ENCODE peak calls at places on chromosome 22, in four cellular contexts. Q is A549, H is suprapubic skin, S is transverse colon. A is an unnamed sample.
A peak's percentile ranks its signal among the peaks of the same experiment; 100 is the strongest.

GRCh38 chr22:36481393-36482168 is at the start of gene TXN2:
- DNase-seq in Q (peak; percentile 88), S (peak; percentile 97), H (peak; percentile 98), A (peak; percentile 98)

GRCh38 chr22:46547179-46547882 is 9.9 kb upstream of the CELSR1 start:
- DNase-seq in Q (no peak), H (peak; percentile 80), S (no peak), A (no peak)

GRCh38 chr22:35488513-35488912 is 52.1 kb upstream of the RASD2 start:
- DNase-seq in H (no peak), S (no peak), Q (no peak), A (no peak)

GRCh38 chr22:24420072-24420976 is 7.1 kb upstream of the ADORA2A start:
- DNase-seq in H (peak; percentile 60), S (no peak), Q (no peak), A (no peak)

GRCh38 chr22:46052331-46052771 is 75.4 kb upstream of the WNT7B start:
- DNase-seq in H (peak; percentile 69), S (peak; percentile 14), Q (no peak), A (peak; percentile 26)

GRCh38 chr22:25757686-25758085 is 15.7 kb downstream of the MYO18B start:
- DNase-seq in S (no peak), H (no peak), Q (no peak), A (no peak)

GRCh38 chr22:29799217-29799680 is 32.1 kb downstream of the UQCR10 start:
- DNase-seq in H (peak; percentile 95), Q (peak; percentile 78), S (peak; percentile 70), A (peak; percentile 95)

GRCh38 chr22:26674211-26675190 is 17.1 kb downstream of the MIAT start:
- DNase-seq in H (no peak), Q (no peak), S (peak; percentile 19), A (no peak)

GRCh38 chr22:45968751-45969413 is 8.1 kb downstream of the WNT7B start:
- DNase-seq in Q (peak; percentile 77), H (no peak), S (no peak), A (no peak)

GRCh38 chr22:26322179-26322905 is 106.7 kb upstream of the ASPHD2 start:
- DNase-seq in H (no peak), Q (no peak), S (no peak), A (no peak)

GRCh38 chr22:48850658-48851287 is 976.9 kb downstream of the BRD1 start:
- DNase-seq in S (no peak), Q (no peak), H (no peak), A (no peak)

GRCh38 chr22:24112188-24112587 is 69.1 kb upstream of the SUSD2 start:
- DNase-seq in Q (no peak), S (no peak), H (no peak), A (no peak)

GRCh38 chr22:17336061-17336460 is 33.2 kb upstream of the CECR2 start:
- DNase-seq in S (no peak), Q (no peak), H (no peak), A (no peak)

GRCh38 chr22:17706451-17706900 is 67.8 kb downstream of the BID start:
- DNase-seq in Q (peak; percentile 75), H (no peak), S (peak; percentile 54), A (peak; percentile 28)

GRCh38 chr22:21837184-21837979 is 30.1 kb downstream of the MAPK1 start:
- DNase-seq in S (no peak), Q (peak; percentile 9), H (no peak), A (no peak)

GRCh38 chr22:19231986-19232385 is 53.5 kb upstream of the SLC25A1 start:
- DNase-seq in Q (no peak), H (no peak), S (no peak), A (no peak)

GRCh38 chr22:27461470-27461869 is 340.1 kb downstream of the MN1 start:
- DNase-seq in Q (peak; percentile 40), S (no peak), H (no peak), A (no peak)

GRCh38 chr22:22208657-22209056 is 35.9 kb upstream of the VPREB1 start:
- DNase-seq in H (no peak), Q (no peak), S (no peak), A (no peak)

GRCh38 chr22:18954333-18954732 is 18.2 kb upstream of the PRODH start:
- DNase-seq in Q (peak; percentile 22), S (peak; percentile 57), H (peak; percentile 60), A (peak; percentile 75)

GRCh38 chr22:27460596-27461347 is 340.8 kb downstream of the MN1 start:
- DNase-seq in H (peak; percentile 71), S (no peak), Q (no peak), A (no peak)

GRCh38 chr22:36360011-36360410 is 27.8 kb downstream of the MYH9 start:
- DNase-seq in Q (no peak), H (no peak), S (no peak), A (no peak)

GRCh38 chr22:20176421-20177060 is 25.7 kb upstream of the CCDC188 start:
- DNase-seq in S (no peak), Q (no peak), H (no peak), A (no peak)

GRCh38 chr22:49203863-49204598 is 623.6 kb downstream of the BRD1 start:
- DNase-seq in S (no peak), H (peak; percentile 26), Q (no peak), A (peak; percentile 23)

GRCh38 chr22:36595154-36595553 is 66.2 kb upstream of the EIF3D start:
- DNase-seq in Q (no peak), H (no peak), S (no peak), A (no peak)

GRCh38 chr22:38864361-38865191 is 7.4 kb downstream of the CBX6 start:
- DNase-seq in Q (no peak), H (peak; percentile 64), S (peak; percentile 38), A (peak; percentile 70)

DNA sequence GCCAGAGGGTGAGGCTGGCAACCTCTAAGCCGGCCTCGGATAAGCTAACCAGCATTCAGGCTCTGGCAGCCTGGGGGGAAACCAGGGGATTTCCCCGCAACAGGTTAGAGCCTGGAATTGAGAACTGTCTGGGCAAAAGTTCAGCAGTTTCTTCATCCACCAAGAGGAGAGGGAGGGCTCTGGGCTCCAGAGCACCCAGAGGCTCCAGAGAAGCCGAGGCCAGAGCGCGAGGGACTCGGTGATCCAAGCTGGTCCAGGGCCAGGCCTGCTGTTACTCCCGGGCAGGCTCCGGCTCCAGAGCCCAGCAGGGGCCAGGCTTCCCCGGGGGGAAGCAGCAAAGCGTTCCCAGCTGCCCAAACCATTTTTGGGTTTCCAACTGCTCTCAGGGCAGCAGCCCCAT is 13.3 kb upstream of the SH3BP1 start:
- DNase-seq in S (peak; percentile 68), Q (no peak), H (peak; percentile 80), A (peak; percentile 51)
- H3K4me3 ChIP-seq in S (no peak overlapping the region), Q (no peak overlapping the region), H (no peak overlapping the region), A (no peak overlapping the region)

GRCh38 chr22:32969502-32969901 is 88.7 kb downstream of the SYN3 start:
- DNase-seq in S (no peak), Q (no peak), H (no peak), A (no peak)
- TF ChIP-seq EP300 in S (no peak), Q (no peak), H (no peak), A (no peak)

GRCh38 chr22:28599693-28600092 is 79.9 kb downstream of the TTC28 start:
- DNase-seq in Q (no peak), H (no peak), S (no peak), A (no peak)

GRCh38 chr22:28604961-28605360 is 74.7 kb downstream of the TTC28 start:
- DNase-seq in S (no peak), H (no peak), Q (no peak), A (no peak)

GRCh38 chr22:28601915-28602314 is 77.7 kb downstream of the TTC28 start:
- DNase-seq in H (no peak), S (no peak), Q (no peak), A (no peak)

GRCh38 chr22:28597665-28598064 is 82.0 kb downstream of the TTC28 start:
- DNase-seq in S (no peak), H (no peak), Q (no peak), A (no peak)

GRCh38 chr22:28600546-28601143 is 79.0 kb downstream of the TTC28 start:
- DNase-seq in S (no peak), Q (peak; percentile 11), H (no peak), A (no peak)
- TF ChIP-seq CTCF in S (peak; percentile 59), Q (peak; percentile 61), H (peak; percentile 37), A (peak; percentile 40)

GRCh38 chr22:44354288-44354687 is 41.5 kb upstream of the SHISAL1 start:
- DNase-seq in Q (no peak), H (peak; percentile 19), S (no peak), A (no peak)
- H3K4me3 ChIP-seq in Q (no peak overlapping the region), H (no peak overlapping the region), S (no peak overlapping the region), A (no peak overlapping the region)

GRCh38 chr22:47851586-47851985 is 1089.1 kb downstream of the TBC1D22A start:
- DNase-seq in S (no peak), Q (no peak), H (no peak), A (no peak)

GRCh38 chr22:47848384-47848920 is 1086.0 kb downstream of the TBC1D22A start:
- DNase-seq in Q (no peak), H (no peak), S (no peak), A (no peak)

GRCh38 chr22:47854226-47854625 is 1091.8 kb downstream of the TBC1D22A start:
- DNase-seq in H (no peak), Q (no peak), S (no peak), A (no peak)

GRCh38 chr22:47847281-47847890 is 1084.9 kb downstream of the TBC1D22A start:
- DNase-seq in H (no peak), Q (no peak), S (no peak), A (no peak)

GRCh38 chr22:47850644-47851151 is 1088.2 kb downstream of the TBC1D22A start:
- DNase-seq in Q (no peak), H (no peak), S (no peak), A (no peak)
- TF ChIP-seq EP300 in Q (no peak), H (no peak), S (no peak), A (no peak)

GRCh38 chr22:41598891-41599635 is 9.4 kb upstream of the PMM1 start:
- DNase-seq in S (no peak), Q (no peak), H (no peak), A (no peak)

GRCh38 chr22:41595703-41596102 is 6.1 kb upstream of the PMM1 start:
- DNase-seq in Q (no peak), H (no peak), S (no peak), A (no peak)

GRCh38 chr22:41596776-41597634 is 7.4 kb upstream of the PMM1 start:
- DNase-seq in H (no peak), S (peak; percentile 70), Q (peak; percentile 60), A (peak; percentile 82)

GRCh38 chr22:41597635-41597953 is 8.0 kb upstream of the PMM1 start:
- DNase-seq in S (no peak), Q (no peak), H (no peak), A (no peak)

DNA sequence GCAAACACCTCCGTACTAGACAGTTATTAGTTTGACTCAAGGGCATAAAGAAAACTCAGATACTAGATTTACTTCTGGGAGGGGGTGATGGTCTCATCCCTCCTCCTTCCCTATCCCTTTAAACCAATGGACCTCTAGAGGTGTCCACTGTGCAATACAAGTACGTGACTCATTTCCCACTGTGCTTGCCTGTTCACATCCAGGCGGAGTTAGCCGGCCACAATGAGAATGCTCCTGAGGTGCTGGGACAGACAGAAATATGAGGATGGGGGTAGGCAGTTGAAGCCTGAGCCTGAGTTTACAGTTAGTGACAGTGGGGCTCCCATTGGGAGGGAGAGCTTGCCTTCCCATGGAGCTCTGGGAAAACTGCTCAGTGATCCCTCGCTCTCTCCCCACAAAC is 8.4 kb upstream of the PMM1 start:
- DNase-seq in Q (no peak), H (no peak), S (no peak), A (no peak)
- TF ChIP-seq CTCF in Q (no peak), H (no peak), S (no peak), A (no peak)

GRCh38 chr22:50302041-50302541 is 5.4 kb downstream of the PLXNB2 start:
- DNase-seq in S (peak; percentile 65), H (no peak), Q (no peak), A (peak; percentile 58)
- H3K4me3 ChIP-seq in S (no peak overlapping the region), H (peak overlapping the region; percentile 19), Q (no peak overlapping the region), A (no peak overlapping the region)

A was measured in stomach.